ENCODE peak calls at places on chromosomes 16 and 17, in four cellular contexts. B, H, T and Y are unnamed samples.

GRCh38 chr17:21523482-21524210 is 147.5 kb downstream of the KCNJ12 start:
- DNase-seq in B (no peak), H (no peak), T (no peak), Y (peak)

GRCh38 chr17:9185142-9185541 is 163.8 kb downstream of the NTN1 start:
- DNase-seq in B (no peak), H (no peak), T (no peak), Y (no peak)

GRCh38 chr17:78957076-78957475 is 22.6 kb downstream of the LGALS3BP start:
- DNase-seq in B (no peak), H (no peak), T (no peak), Y (no peak)

GRCh38 chr17:3750926-3751325 is 27.2 kb downstream of the HASPIN start:
- DNase-seq in B (no peak), H (no peak), T (no peak), Y (no peak)

GRCh38 chr17:41580651-41581365 is 5.9 kb downstream of the KRT14 start:
- DNase-seq in B (no peak), H (no peak), T (no peak), Y (no peak)

GRCh38 chr16:87690911-87691685 is 74.7 kb downstream of the KLHDC4 start:
- DNase-seq in B (no peak), H (no peak), T (no peak), Y (no peak)

GRCh38 chr16:49260956-49261530 is 20.6 kb downstream of the CBLN1 start:
- DNase-seq in B (no peak), H (no peak), T (no peak), Y (no peak)

GRCh38 chr16:67673712-67674580 is 7.3 kb downstream of the C16orf86 start:
- DNase-seq in B (no peak), H (no peak), T (no peak), Y (peak)

GRCh38 chr17:9406046-9406631 is 169.5 kb downstream of the STX8 start:
- DNase-seq in B (no peak), H (no peak), T (no peak), Y (no peak)

GRCh38 chr16:49592507-49593422 is 219.2 kb downstream of the C16orf78 start:
- DNase-seq in B (no peak), H (peak), T (peak), Y (peak)

GRCh38 chr17:35315283-35315682 is 58.1 kb downstream of the SLFN11 start:
- DNase-seq in B (no peak), H (no peak), T (no peak), Y (no peak)

GRCh38 chr17:13704333-13704732 is 102.6 kb upstream of the HS3ST3A1 start:
- DNase-seq in B (no peak), H (no peak), T (no peak), Y (no peak)

GRCh38 chr17:32310927-32311568 is 30.9 kb downstream of the C17orf75 start:
- DNase-seq in B (no peak), H (no peak), T (no peak), Y (peak)

GRCh38 chr17:78523939-78524655 is 53.1 kb downstream of the DNAH17 start:
- DNase-seq in B (no peak), H (no peak), T (no peak), Y (no peak)

GRCh38 chr16:72794319-72794718 is 253.6 kb downstream of the ZFHX3 start:
- DNase-seq in B (no peak), H (no peak), T (no peak), Y (no peak)

GRCh38 chr16:3745751-3746355 is 28.5 kb upstream of the TRAP1 start:
- DNase-seq in B (no peak), H (no peak), T (no peak), Y (no peak)

GRCh38 chr16:24925163-24925562 is 79.4 kb downstream of the SLC5A11 start:
- DNase-seq in B (no peak), H (no peak), T (no peak), Y (no peak)

GRCh38 chr17:41003926-41004325 is 4.2 kb upstream of the KRTAP3-2 start:
- DNase-seq in B (no peak), H (no peak), T (no peak), Y (no peak)

GRCh38 chr17:62105861-62106260 is 40.8 kb upstream of the MED13 start:
- DNase-seq in B (no peak), H (no peak), T (no peak), Y (no peak)

GRCh38 chr17:7589891-7590611 is at the start of gene SOX15:
- DNase-seq in B (no peak), H (no peak), T (no peak), Y (peak)

GRCh38 chr17:64148017-64148631 is 18.2 kb upstream of the ERN1 start:
- DNase-seq in B (no peak), H (no peak), T (no peak), Y (peak)

GRCh38 chr17:9151091-9151490 is 129.8 kb downstream of the NTN1 start:
- DNase-seq in B (no peak), H (no peak), T (no peak), Y (no peak)

GRCh38 chr16:14356064-14356463 is 274.0 kb downstream of the PARN start:
- DNase-seq in B (no peak), H (no peak), T (no peak), Y (no peak)

GRCh38 chr16:81500833-81501521 is 56.4 kb downstream of the CMIP start:
- DNase-seq in B (no peak), H (no peak), T (no peak), Y (no peak)

GRCh38 chr17:19812407-19812806 is 55.3 kb downstream of the ULK2 start:
- DNase-seq in B (no peak), H (no peak), T (no peak), Y (no peak)

GRCh38 chr17:45895304-45895968 is 1.1 kb downstream of the MAPT start:
- DNase-seq in B (no peak), H (no peak), T (no peak), Y (peak)

DNA sequence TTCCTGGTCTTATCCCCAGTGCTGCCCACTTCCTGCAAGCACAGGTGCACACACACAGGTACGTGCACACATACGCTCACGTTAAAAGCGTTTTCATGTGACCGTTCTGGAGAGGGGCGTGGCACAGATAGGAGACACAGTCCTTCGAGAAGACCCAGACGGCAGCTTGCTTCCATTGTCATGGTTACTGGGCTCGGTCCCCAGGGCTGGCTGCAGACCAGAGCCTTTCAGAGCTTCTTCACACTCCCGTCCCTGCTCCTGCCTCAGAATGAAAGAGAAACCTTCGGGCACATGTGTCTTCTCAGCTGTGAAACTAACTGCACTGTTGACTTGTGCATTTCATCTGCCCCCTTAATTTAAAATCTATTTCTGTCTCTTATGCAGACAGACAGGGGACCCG is 154.2 kb downstream of the PITPNC1 start:
- DNase-seq in B (no peak), H (no peak), T (no peak), Y (peak)
- TF ChIP-seq NRF1 in B (no peak), H (no peak), T (no peak), Y (no peak)

GRCh38 chr17:81995463-81996231 is 18.2 kb downstream of the ASPSCR1 start:
- DNase-seq in B (no peak), H (no peak), T (no peak), Y (no peak)

GRCh38 chr17:81994593-81995462 is 17.4 kb downstream of the ASPSCR1 start:
- DNase-seq in B (no peak), H (no peak), T (no peak), Y (no peak)

GRCh38 chr17:81990836-81991683 is 13.6 kb downstream of the ASPSCR1 start:
- DNase-seq in B (no peak), H (no peak), T (no peak), Y (no peak)

GRCh38 chr17:81993726-81994592 is 16.5 kb downstream of the ASPSCR1 start:
- DNase-seq in B (no peak), H (no peak), T (no peak), Y (no peak)

GRCh38 chr17:81991684-81992513 is 14.5 kb downstream of the ASPSCR1 start:
- DNase-seq in B (no peak), H (no peak), T (no peak), Y (peak)
- TF ChIP-seq EP300 in B (no peak), H (no peak), T (no peak), Y (no peak)

GRCh38 chr16:11361751-11362742 is 16.8 kb downstream of the RMI2 start:
- DNase-seq in B (peak), H (no peak), T (no peak), Y (no peak)
- TF ChIP-seq NRF1 in B (no peak), H (no peak), T (no peak), Y (no peak)

GRCh38 chr17:16423226-16423872 is 8.0 kb downstream of the TRPV2 start:
- DNase-seq in B (no peak), H (no peak), T (no peak), Y (no peak)

GRCh38 chr17:16425202-16425601 is 9.8 kb downstream of the TRPV2 start:
- DNase-seq in B (no peak), H (no peak), T (no peak), Y (no peak)

GRCh38 chr17:16427020-16427419 is 11.6 kb downstream of the TRPV2 start:
- DNase-seq in B (no peak), H (no peak), T (no peak), Y (no peak)

GRCh38 chr17:16428098-16428882 is 12.9 kb downstream of the TRPV2 start:
- DNase-seq in B (no peak), H (no peak), T (peak), Y (peak)

GRCh38 chr17:16425698-16426659 is 10.6 kb downstream of the TRPV2 start:
- DNase-seq in B (no peak), H (no peak), T (no peak), Y (no peak)
- TF ChIP-seq EP300 in B (no peak), H (no peak), T (no peak), Y (no peak)